ENCODE peak calls at places on chromosomes 3 and 15, in six cellular contexts. P, H, K, N, T and A are unnamed samples.

GRCh38 chr3:53230041-53230621 is 25.7 kb downstream of the TKT start:
- DNase-seq in P (no peak), H (no peak), K (no peak), N (peak; percentile 16), T (no peak), A (no peak)

GRCh38 chr3:15757824-15758223 is 40.0 kb downstream of the ANKRD28 start:
- DNase-seq in P (no peak), H (no peak), K (no peak), N (no peak), T (no peak), A (no peak)

GRCh38 chr15:31474059-31474868 is 147.6 kb downstream of the KLF13 start:
- DNase-seq in P (peak; percentile 9), H (no peak), K (no peak), N (no peak), T (no peak), A (no peak)

GRCh38 chr3:24506966-24507775 is 12.5 kb upstream of the THRB start:
- DNase-seq in P (no peak), H (no peak), K (no peak), N (no peak), T (no peak), A (no peak)

GRCh38 chr3:35383216-35383615 is 256.1 kb upstream of the ARPP21 start:
- DNase-seq in P (no peak), H (no peak), K (no peak), N (no peak), T (no peak), A (no peak)

GRCh38 chr3:138974467-138974866 is 27.4 kb downstream of the FOXL2NB start:
- DNase-seq in P (no peak), H (no peak), K (peak; percentile 24), N (no peak), T (no peak), A (no peak)

GRCh38 chr3:181457190-181457589 is 254.5 kb upstream of the SOX2 start:
- DNase-seq in P (no peak), H (no peak), K (no peak), N (no peak), T (no peak), A (peak; percentile 67)

GRCh38 chr3:20186600-20187004 is 596 bp upstream of the SGO1 start:
- DNase-seq in P (no peak), H (no peak), K (no peak), N (peak; percentile 16), T (no peak), A (no peak)

GRCh38 chr3:13013994-13014754 is 59.1 kb downstream of the IQSEC1 start:
- DNase-seq in P (no peak), H (no peak), K (no peak), N (peak; percentile 50), T (no peak), A (no peak)

GRCh38 chr3:138943724-138944131 is 3.2 kb downstream of the FOXL2 start:
- DNase-seq in P (no peak), H (no peak), K (no peak), N (no peak), T (no peak), A (no peak)

GRCh38 chr3:171867976-171868375 is 24.8 kb downstream of the TMEM212 start:
- DNase-seq in P (no peak), H (no peak), K (no peak), N (no peak), T (peak; percentile 10), A (no peak)

GRCh38 chr3:112372396-112372795 is 39.4 kb downstream of the CD200 start:
- DNase-seq in P (no peak), H (no peak), K (no peak), N (no peak), T (no peak), A (no peak)

GRCh38 chr3:125350597-125350996 is 24.5 kb downstream of the ZNF148 start:
- DNase-seq in P (no peak), H (no peak), K (no peak), N (no peak), T (no peak), A (no peak)

GRCh38 chr15:87689716-87690115 is 566.8 kb downstream of the NTRK3 start:
- DNase-seq in P (no peak), H (no peak), K (no peak), N (no peak), T (no peak), A (no peak)

GRCh38 chr15:87686308-87686707 is 570.2 kb downstream of the NTRK3 start:
- DNase-seq in P (no peak), H (no peak), K (no peak), N (no peak), T (no peak), A (no peak)

GRCh38 chr15:87682527-87682926 is 574.0 kb downstream of the NTRK3 start:
- DNase-seq in P (no peak), H (no peak), K (no peak), N (no peak), T (no peak), A (no peak)

GRCh38 chr15:87687176-87687890 is 569.2 kb downstream of the NTRK3 start:
- DNase-seq in P (no peak), H (no peak), K (no peak), N (peak; percentile 8), T (no peak), A (no peak)
- H3K27ac ChIP-seq in P (no peak overlapping the region), H (no peak overlapping the region), K (no peak overlapping the region), N (no peak overlapping the region), T (no peak overlapping the region), A (no peak overlapping the region)

DNA sequence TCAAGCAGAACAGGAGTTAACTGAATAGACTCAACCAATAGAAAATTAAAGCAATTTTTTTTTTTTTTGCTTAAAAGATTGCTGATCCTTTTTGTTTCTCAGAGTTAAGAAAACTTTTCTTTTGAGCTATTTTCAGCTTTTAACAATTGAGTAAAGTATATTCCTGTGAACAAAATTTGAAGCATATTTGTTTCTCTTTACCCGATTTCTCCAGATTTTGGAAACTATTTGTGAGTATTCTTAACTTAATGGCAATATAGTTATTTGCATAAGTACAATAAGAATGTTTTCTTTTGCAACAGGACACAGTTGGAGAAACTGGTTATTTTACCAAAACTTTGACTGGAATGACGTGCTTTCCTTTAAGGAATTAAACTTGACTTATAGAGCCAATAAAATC is 53.4 kb upstream of the C15orf39 start:
- DNase-seq in P (no peak), H (no peak), K (no peak), N (no peak), T (no peak), A (no peak)
- H3K27ac ChIP-seq in P (no peak overlapping the region), H (no peak overlapping the region), K (no peak overlapping the region), N (no peak overlapping the region), T (no peak overlapping the region), A (no peak overlapping the region)

GRCh38 chr3:30690199-30690598 is 83.8 kb downstream of the TGFBR2 start:
- DNase-seq in P (no peak), H (no peak), K (no peak), N (no peak), T (no peak), A (no peak)
- H3K27ac ChIP-seq in P (peak overlapping the region; percentile 86), H (no peak overlapping the region), K (no peak overlapping the region), N (peak overlapping the region; percentile 80), T (peak overlapping the region; percentile 75), A (no peak overlapping the region)

GRCh38 chr15:67174446-67174845 is 80.0 kb downstream of the AAGAB start:
- DNase-seq in P (no peak), H (no peak), K (no peak), N (no peak), T (no peak), A (no peak)

GRCh38 chr15:67176195-67176971 is 78.1 kb downstream of the AAGAB start:
- DNase-seq in P (no peak), H (peak; percentile 55), K (no peak), N (peak; percentile 56), T (no peak), A (no peak)

GRCh38 chr15:67175643-67176071 is 78.8 kb downstream of the AAGAB start:
- DNase-seq in P (peak; percentile 54), H (no peak), K (no peak), N (no peak), T (no peak), A (no peak)

GRCh38 chr15:67173786-67174185 is 80.7 kb downstream of the AAGAB start:
- DNase-seq in P (no peak), H (no peak), K (no peak), N (no peak), T (no peak), A (no peak)

GRCh38 chr15:67174864-67175573 is 79.4 kb downstream of the AAGAB start:
- DNase-seq in P (no peak), H (no peak), K (peak; percentile 98), N (peak; percentile 58), T (peak; percentile 94), A (no peak)
- H3K27ac ChIP-seq in P (no peak overlapping the region), H (no peak overlapping the region), K (peak overlapping the region; percentile 91), N (peak overlapping the region; percentile 13), T (peak overlapping the region; percentile 70), A (no peak overlapping the region)

GRCh38 chr15:74399100-74399499 is 31.7 kb upstream of the CYP11A1 start:
- DNase-seq in P (no peak), H (no peak), K (no peak), N (no peak), T (no peak), A (no peak)
- H3K27ac ChIP-seq in P (no peak overlapping the region), H (no peak overlapping the region), K (no peak overlapping the region), N (no peak overlapping the region), T (no peak overlapping the region), A (no peak overlapping the region)

GRCh38 chr3:167705840-167706239 is 28.9 kb downstream of the PDCD10 start:
- DNase-seq in P (no peak), H (no peak), K (no peak), N (no peak), T (no peak), A (no peak)
- H3K27ac ChIP-seq in P (no peak overlapping the region), H (no peak overlapping the region), K (no peak overlapping the region), N (no peak overlapping the region), T (no peak overlapping the region), A (no peak overlapping the region)

GRCh38 chr3:169886671-169887070 is 16.9 kb upstream of the LRRC31 start:
- DNase-seq in P (peak; percentile 31), H (peak; percentile 33), K (no peak), N (peak; percentile 11), T (no peak), A (peak; percentile 73)
- H3K27ac ChIP-seq in P (no peak overlapping the region), H (no peak overlapping the region), K (no peak overlapping the region), N (no peak overlapping the region), T (no peak overlapping the region), A (peak overlapping the region; percentile 55)

DNA sequence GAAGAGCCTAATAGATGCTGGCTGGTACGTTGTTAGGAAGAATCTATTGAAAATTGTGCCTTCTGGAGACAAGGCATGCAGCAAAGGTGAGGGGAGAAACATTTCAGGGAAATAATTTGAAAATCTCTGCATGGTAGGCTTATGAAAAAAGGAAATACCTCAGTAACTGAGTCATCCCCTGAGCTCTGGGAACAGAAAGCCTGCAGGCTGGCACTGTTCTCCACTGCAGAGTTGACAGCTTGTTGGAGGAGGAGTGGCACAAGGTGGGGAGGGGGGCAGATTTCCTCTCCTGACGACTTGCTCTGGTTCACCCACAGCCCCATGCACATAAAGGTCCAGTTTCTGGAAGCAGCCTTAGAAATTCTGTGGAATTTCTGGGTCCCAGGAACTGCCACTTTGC is 179.4 kb downstream of the ABHD5 start:
- DNase-seq in P (no peak), H (peak; percentile 29), K (peak; percentile 74), N (no peak), T (no peak), A (no peak)
- H3K27ac ChIP-seq in P (no peak overlapping the region), H (no peak overlapping the region), K (peak overlapping the region; percentile 87), N (peak overlapping the region; percentile 99), T (no peak overlapping the region), A (no peak overlapping the region)

DNA sequence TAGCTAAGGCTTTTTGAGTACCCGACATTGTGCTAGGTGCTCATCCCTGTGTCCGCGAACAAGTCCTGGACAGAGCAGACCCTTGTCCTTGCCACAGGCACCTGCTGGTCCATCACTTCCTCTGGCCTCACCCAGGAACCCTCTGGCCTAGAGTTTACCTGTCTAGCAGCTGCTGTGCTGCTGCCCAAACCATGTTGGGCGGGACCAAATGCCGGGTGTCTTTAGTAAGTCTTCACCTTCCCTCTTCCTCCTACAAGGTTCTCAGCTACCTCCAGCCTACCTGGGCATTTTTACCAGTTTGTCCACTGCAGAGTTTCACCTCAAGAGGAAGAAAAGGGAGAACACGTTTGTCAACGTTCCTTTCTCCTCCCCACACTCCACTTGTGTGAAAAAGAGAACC is 80.5 kb upstream of the GCNT3 start:
- DNase-seq in P (no peak), H (no peak), K (no peak), N (no peak), T (no peak), A (no peak)
- H3K27ac ChIP-seq in P (no peak overlapping the region), H (no peak overlapping the region), K (no peak overlapping the region), N (no peak overlapping the region), T (no peak overlapping the region), A (no peak overlapping the region)